ENCODE peak calls at places on chromosome 18, in four cellular contexts. L is nephron progenitor cell, I is neural progenitor cell, O is Peyer's patch. C is an unnamed sample.

GRCh38 chr18:51867767-51868166 is 472.2 kb upstream of the DCC start:
- DNase-seq in L (peak), I (peak), O (no peak), C (no peak)

GRCh38 chr18:26540041-26540628 is 8.2 kb downstream of the KCTD1 start:
- DNase-seq in L (peak), I (no peak), O (no peak), C (no peak)

GRCh38 chr18:54950221-54950620 is 9.0 kb downstream of the CCDC68 start:
- DNase-seq in L (no peak), I (no peak), O (no peak), C (no peak)

GRCh38 chr18:28459587-28459986 is 282.7 kb upstream of the CDH2 start:
- DNase-seq in L (no peak), I (no peak), O (no peak), C (no peak)

GRCh38 chr18:62634991-62635630 is 80.2 kb upstream of the PHLPP1 start:
- DNase-seq in L (no peak), I (no peak), O (no peak), C (no peak)

GRCh38 chr18:61817086-61817485 is 75.7 kb downstream of the RNF152 start:
- DNase-seq in L (no peak), I (no peak), O (no peak), C (no peak)

GRCh38 chr18:42255908-42256765 is 301.1 kb downstream of the PIK3C3 start:
- DNase-seq in L (no peak), I (no peak), O (no peak), C (no peak)

GRCh38 chr18:26473721-26474120 is 74.6 kb downstream of the KCTD1 start:
- DNase-seq in L (no peak), I (no peak), O (no peak), C (no peak)

GRCh38 chr18:63236990-63237389 is 82.6 kb downstream of the BCL2 start:
- DNase-seq in L (no peak), I (no peak), O (no peak), C (no peak)

GRCh38 chr18:48997985-48998831 is 47.4 kb upstream of the SMAD7 start:
- DNase-seq in L (peak), I (peak), O (no peak), C (no peak)

GRCh38 chr18:48790869-48791635 is 159.7 kb downstream of the SMAD7 start:
- DNase-seq in L (no peak), I (no peak), O (peak), C (no peak)

GRCh38 chr18:79515944-79516351 is 120.2 kb downstream of the NFATC1 start:
- DNase-seq in L (no peak), I (no peak), O (peak), C (no peak)

GRCh38 chr18:48842259-48843061 is 108.3 kb downstream of the SMAD7 start:
- DNase-seq in L (peak), I (no peak), O (peak), C (no peak)

GRCh38 chr18:12336887-12337286 is 28.8 kb downstream of the TUBB6 start:
- DNase-seq in L (no peak), I (no peak), O (no peak), C (no peak)

GRCh38 chr18:35998967-35999366 is 26.5 kb downstream of the RMP24 start:
- DNase-seq in L (no peak), I (no peak), O (no peak), C (no peak)

GRCh38 chr18:48828713-48829442 is 121.9 kb downstream of the SMAD7 start:
- DNase-seq in L (peak), I (peak), O (peak), C (peak)

GRCh38 chr18:25465152-25465790 is 113.3 kb upstream of the ZNF521 start:
- DNase-seq in L (no peak), I (peak), O (no peak), C (no peak)

GRCh38 chr18:78492813-78493371 is 486.7 kb upstream of the SALL3 start:
- DNase-seq in L (no peak), I (no peak), O (no peak), C (no peak)

GRCh38 chr18:9437049-9437448 is 38.3 kb upstream of the RALBP1 start:
- DNase-seq in L (no peak), I (no peak), O (no peak), C (no peak)

GRCh38 chr18:8303151-8303770 is 306.0 kb upstream of the RAB12 start:
- DNase-seq in L (no peak), I (no peak), O (no peak), C (no peak)

GRCh38 chr18:27803957-27804356 is 373.0 kb downstream of the CDH2 start:
- DNase-seq in L (no peak), I (no peak), O (no peak), C (no peak)

GRCh38 chr18:53093650-53094049 is 753.7 kb downstream of the DCC start:
- DNase-seq in L (no peak), I (no peak), O (no peak), C (no peak)

GRCh38 chr18:79580481-79581171 is 99.0 kb upstream of the CTDP1 start:
- DNase-seq in L (no peak), I (no peak), O (peak), C (peak)

GRCh38 chr18:77529492-77529891 is 279.8 kb downstream of the GALR1 start:
- DNase-seq in L (no peak), I (no peak), O (no peak), C (no peak)

GRCh38 chr18:24731981-24732380 is 271.5 kb downstream of the HRH4 start:
- DNase-seq in L (no peak), I (peak), O (no peak), C (no peak)

GRCh38 chr18:62369129-62369644 is 44.1 kb downstream of the TNFRSF11A start:
- DNase-seq in L (no peak), I (no peak), O (no peak), C (no peak)

GRCh38 chr18:2686349-2686968 is 30.9 kb downstream of the SMCHD1 start:
- DNase-seq in L (no peak), I (no peak), O (no peak), C (no peak)
- TF ChIP-seq CTCF in L (no peak), I (no peak), O (no peak), C (no peak)

DNA sequence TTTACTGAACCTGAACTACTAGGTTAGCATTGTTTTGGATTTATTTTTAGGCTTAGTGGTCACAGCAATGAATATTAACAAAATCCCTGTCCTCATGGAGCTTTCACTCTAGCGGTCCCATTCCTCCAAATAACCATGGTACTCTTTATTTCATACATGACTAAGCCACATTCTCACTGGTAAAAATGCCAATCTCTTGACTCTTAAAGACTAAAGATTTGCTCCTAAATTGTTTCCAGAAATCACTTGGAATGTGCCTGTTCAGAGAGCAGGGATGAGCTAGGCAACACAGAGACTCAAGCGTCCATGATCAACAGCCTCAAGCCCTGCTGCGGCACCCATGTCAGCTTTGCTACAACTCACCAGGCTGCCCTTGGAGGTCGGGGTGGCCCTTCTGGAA is 13.5 kb downstream of the LMAN1 start:
- DNase-seq in L (no peak), I (no peak), O (no peak), C (no peak)
- TF ChIP-seq CTCF in L (no peak), I (no peak), O (no peak), C (no peak)

GRCh38 chr18:23208600-23208999 is 73.3 kb downstream of the CABLES1 start:
- DNase-seq in L (no peak), I (no peak), O (no peak), C (no peak)

GRCh38 chr18:23207994-23208393 is 72.7 kb downstream of the CABLES1 start:
- DNase-seq in L (no peak), I (no peak), O (no peak), C (no peak)

GRCh38 chr18:23205980-23206379 is 70.7 kb downstream of the CABLES1 start:
- DNase-seq in L (no peak), I (no peak), O (no peak), C (no peak)

GRCh38 chr18:23209031-23209430 is 73.7 kb downstream of the CABLES1 start:
- DNase-seq in L (no peak), I (no peak), O (no peak), C (no peak)

DNA sequence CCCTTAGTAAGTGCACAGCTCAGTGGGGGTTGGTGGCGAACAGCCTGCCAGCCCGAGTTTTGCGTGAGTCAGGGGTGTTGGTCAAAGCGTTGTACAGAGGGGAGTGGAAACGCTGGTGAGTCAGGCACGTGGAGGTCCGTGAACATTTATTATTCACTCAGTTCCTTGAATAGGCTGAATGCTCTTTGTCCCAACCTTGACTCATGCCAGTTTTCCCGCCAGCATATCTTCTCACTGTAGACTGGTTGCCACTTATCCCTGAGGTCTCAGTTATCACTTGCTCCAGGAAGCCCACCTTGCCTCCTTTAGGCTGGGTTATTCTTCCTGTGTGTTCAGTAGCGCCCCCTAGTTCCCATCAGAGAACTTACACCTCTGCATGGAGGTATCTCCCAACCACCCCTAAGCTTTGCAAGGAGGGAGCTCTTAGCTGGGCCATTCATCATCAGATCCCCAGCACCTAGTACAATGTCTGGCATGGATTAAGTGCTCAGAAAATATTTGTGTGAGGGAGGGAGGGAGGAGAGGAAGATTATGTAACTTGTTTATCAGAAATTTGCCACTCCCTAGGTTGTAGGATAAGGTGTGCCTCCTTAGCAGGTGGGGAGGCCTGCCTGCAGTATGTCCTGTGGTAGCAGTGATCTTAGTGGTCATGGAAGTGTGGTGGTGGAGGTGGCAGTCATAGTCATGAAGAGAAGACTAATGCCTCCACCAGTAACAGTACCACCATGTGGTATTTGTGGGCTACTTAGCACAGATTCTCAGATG is 72.1 kb downstream of the CABLES1 start:
- DNase-seq in L (no peak), I (peak), O (no peak), C (no peak)
- TF ChIP-seq CTCF in L (no peak), I (peak), O (peak), C (no peak)

GRCh38 chr18:13661779-13662271 is 64.5 kb downstream of the FAM210A start:
- DNase-seq in L (no peak), I (no peak), O (no peak), C (no peak)

GRCh38 chr18:13660510-13660909 is 65.8 kb downstream of the FAM210A start:
- DNase-seq in L (no peak), I (no peak), O (no peak), C (no peak)

GRCh38 chr18:13661051-13661778 is 65.1 kb downstream of the FAM210A start:
- DNase-seq in L (no peak), I (no peak), O (no peak), C (no peak)

GRCh38 chr18:13658444-13659204 is 67.7 kb downstream of the FAM210A start:
- DNase-seq in L (no peak), I (no peak), O (no peak), C (no peak)

GRCh38 chr18:13657974-13658373 is 68.4 kb downstream of the FAM210A start:
- DNase-seq in L (no peak), I (no peak), O (no peak), C (no peak)
- TF ChIP-seq CTCF in L (no peak), I (no peak), O (no peak), C (no peak)

GRCh38 chr18:31977270-31977872 is 34.4 kb upstream of the TRAPPC8 start:
- DNase-seq in L (peak), I (peak), O (no peak), C (no peak)
- TF ChIP-seq CTCF in L (peak), I (peak), O (peak), C (no peak)

GRCh38 chr18:46679846-46680598 is 23.0 kb upstream of the LOXHD1 start:
- DNase-seq in L (no peak), I (no peak), O (no peak), C (no peak)

GRCh38 chr18:46678785-46679404 is 21.9 kb upstream of the LOXHD1 start:
- DNase-seq in L (no peak), I (no peak), O (no peak), C (no peak)

GRCh38 chr18:46676162-46676830 is 19.3 kb upstream of the LOXHD1 start:
- DNase-seq in L (peak), I (no peak), O (no peak), C (no peak)

GRCh38 chr18:46675112-46675511 is 18.1 kb upstream of the LOXHD1 start:
- DNase-seq in L (no peak), I (no peak), O (no peak), C (no peak)

GRCh38 chr18:46677609-46678470 is 20.8 kb upstream of the LOXHD1 start:
- DNase-seq in L (no peak), I (no peak), O (no peak), C (no peak)
- TF ChIP-seq CTCF in L (no peak), I (peak), O (no peak), C (no peak)

DNA sequence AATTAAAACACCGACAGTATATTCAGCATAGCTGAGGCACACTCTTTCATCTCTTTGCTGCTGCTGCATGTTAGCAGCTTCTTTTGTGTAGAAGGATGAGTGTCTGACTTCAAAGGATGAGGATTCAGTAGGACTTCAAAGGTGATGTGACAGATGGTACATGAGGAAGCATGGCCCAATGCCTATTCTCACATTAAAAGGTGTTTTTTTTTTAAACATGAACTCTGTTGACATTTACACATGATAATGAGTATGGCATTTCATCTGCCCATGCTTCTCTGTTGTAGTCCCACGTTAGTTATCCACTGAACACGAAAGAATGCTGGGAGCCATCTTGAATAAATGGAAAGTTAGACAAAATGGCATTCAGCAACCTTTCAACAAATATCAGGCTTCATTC is 1950.8 kb upstream of the PIK3C3 start:
- DNase-seq in L (no peak), I (no peak), O (no peak), C (no peak)
- TF ChIP-seq CTCF in L (no peak), I (no peak), O (no peak), C (no peak)

GRCh38 chr18:69900941-69901340 is 46.7 kb downstream of the CD226 start:
- DNase-seq in L (no peak), I (no peak), O (no peak), C (no peak)
- TF ChIP-seq CTCF in L (no peak), I (peak), O (no peak), C (no peak)

GRCh38 chr18:7272268-7273049 is 41.6 kb downstream of the LRRC30 start:
- DNase-seq in L (peak), I (peak), O (peak), C (no peak)
- TF ChIP-seq CTCF in L (peak), I (peak), O (no peak), C (no peak)

C was measured in omental fat pad.